ENCODE peak calls at places on chromosome 4, in six cellular contexts. N is NCI-H1417 treated with DMSO at 0.1 percent for 48 hours; W is stimulated activated CD4-positive, alpha-beta T cell treated with anti-CD3 and anti-CD28 coated beads, Interleukin-2, amount 100 ng/mL, for 24 hours; R is amniotic epithelial cell; A is CD4-positive, CD25-positive, alpha-beta regulatory T cell; U is KBM-7. P is an unnamed sample.

GRCh38 chr4:141131738-141132688 is 1.3 kb downstream of the RNF150 start:
- DNase-seq in N (no peak), W (no peak), R (no peak), A (no peak), U (peak), P (no peak)

GRCh38 chr4:42676066-42676951 is 19.4 kb upstream of the ATP8A1 start:
- DNase-seq in N (no peak), W (no peak), R (no peak), A (no peak), U (no peak), P (no peak)

GRCh38 chr4:39732728-39733127 is 34.8 kb downstream of the UBE2K start:
- DNase-seq in N (no peak), W (no peak), R (peak), A (no peak), U (no peak), P (no peak)

GRCh38 chr4:70863099-70863790 is 23.6 kb upstream of the GRSF1 start:
- DNase-seq in N (no peak), W (no peak), R (no peak), A (no peak), U (no peak), P (no peak)

GRCh38 chr4:110411599-110412011 is 64.3 kb upstream of the ENPEP start:
- DNase-seq in N (no peak), W (no peak), R (no peak), A (no peak), U (no peak), P (no peak)

GRCh38 chr4:17762705-17763104 is 18.7 kb downstream of the FAM184B start:
- DNase-seq in N (no peak), W (no peak), R (peak), A (no peak), U (no peak), P (no peak)

GRCh38 chr4:123892368-123892961 is 495.9 kb downstream of the SPRY1 start:
- DNase-seq in N (no peak), W (no peak), R (peak), A (no peak), U (no peak), P (no peak)

GRCh38 chr4:37725718-37726117 is 39.5 kb upstream of the RELL1 start:
- DNase-seq in N (no peak), W (no peak), R (no peak), A (no peak), U (no peak), P (no peak)

GRCh38 chr4:130257271-130257670 is 1161.3 kb downstream of the C4orf33 start:
- DNase-seq in N (no peak), W (no peak), R (peak), A (no peak), U (no peak), P (no peak)

GRCh38 chr4:150181536-150181935 is 103.3 kb downstream of the DCLK2 start:
- DNase-seq in N (no peak), W (no peak), R (no peak), A (no peak), U (no peak), P (no peak)

GRCh38 chr4:3777033-3777390 is 10.8 kb downstream of the ADRA2C start:
- DNase-seq in N (no peak), W (no peak), R (no peak), A (no peak), U (no peak), P (no peak)

GRCh38 chr4:138507527-138507926 is 265.4 kb upstream of the SLC7A11 start:
- DNase-seq in N (no peak), W (no peak), R (peak), A (no peak), U (no peak), P (no peak)

GRCh38 chr4:64588507-64588906 is 179.3 kb upstream of the TECRL start:
- DNase-seq in N (no peak), W (no peak), R (no peak), A (no peak), U (no peak), P (no peak)

GRCh38 chr4:140300271-140300970 is 73.0 kb upstream of the SCOC start:
- DNase-seq in N (no peak), W (no peak), R (peak), A (no peak), U (no peak), P (no peak)

GRCh38 chr4:41363384-41363981 is 106.8 kb downstream of the UCHL1 start:
- DNase-seq in N (no peak), W (no peak), R (peak), A (no peak), U (no peak), P (no peak)

GRCh38 chr4:81221303-81222081 is 6.5 kb upstream of the PRKG2 start:
- DNase-seq in N (no peak), W (no peak), R (no peak), A (no peak), U (no peak), P (no peak)

GRCh38 chr4:118225521-118225920 is 127.3 kb downstream of the PRSS12 start:
- DNase-seq in N (no peak), W (no peak), R (no peak), A (no peak), U (no peak), P (no peak)

GRCh38 chr4:169971456-169972015 is 54.7 kb downstream of the MFAP3L start:
- DNase-seq in N (no peak), W (no peak), R (no peak), A (no peak), U (no peak), P (no peak)

GRCh38 chr4:86593726-86594558 is at the start of gene PTPN13:
- DNase-seq in N (peak), W (peak), R (peak), A (no peak), U (peak), P (peak)

GRCh38 chr4:119861731-119862130 is 204.9 kb downstream of the MAD2L1 start:
- DNase-seq in N (no peak), W (no peak), R (peak), A (no peak), U (no peak), P (no peak)

GRCh38 chr4:85367815-85368214 is 107.1 kb upstream of the ARHGAP24 start:
- DNase-seq in N (no peak), W (no peak), R (no peak), A (no peak), U (no peak), P (no peak)

GRCh38 chr4:184283659-184284335 is 66.1 kb upstream of the ENPP6 start:
- DNase-seq in N (no peak), W (no peak), R (no peak), A (no peak), U (no peak), P (no peak)

GRCh38 chr4:46270986-46271596 is 118.8 kb downstream of the GABRA2 start:
- DNase-seq in N (no peak), W (no peak), R (peak), A (no peak), U (peak), P (no peak)

GRCh38 chr4:175386776-175387507 is 425.1 kb downstream of the GPM6A start:
- DNase-seq in N (no peak), W (no peak), R (no peak), A (no peak), U (no peak), P (no peak)

GRCh38 chr4:168574581-168575295 is 77.9 kb downstream of the PALLD start:
- DNase-seq in N (no peak), W (no peak), R (peak), A (no peak), U (no peak), P (no peak)

GRCh38 chr4:56757821-56758400 is 63.6 kb downstream of the SPINK2 start:
- DNase-seq in N (no peak), W (peak), R (peak), A (peak), U (peak), P (peak)

GRCh38 chr4:931194-931959 is 739 bp downstream of the GAK start:
- DNase-seq in N (no peak), W (peak), R (peak), A (no peak), U (no peak), P (no peak)

GRCh38 chr4:112410804-112411203 is 105.2 kb downstream of the NEUROG2 start:
- DNase-seq in N (no peak), W (no peak), R (no peak), A (no peak), U (no peak), P (no peak)

GRCh38 chr4:111678466-111678865 is 466.8 kb upstream of the FAM241A start:
- DNase-seq in N (no peak), W (no peak), R (peak), A (no peak), U (no peak), P (no peak)

GRCh38 chr4:142396279-142396678 is 449.8 kb downstream of the INPP4B start:
- DNase-seq in N (no peak), W (no peak), R (peak), A (no peak), U (no peak), P (no peak)

GRCh38 chr4:149296084-149296483 is 519.6 kb downstream of the IQCM start:
- DNase-seq in N (no peak), W (no peak), R (no peak), A (no peak), U (no peak), P (no peak)

GRCh38 chr4:143256456-143256855 is 71.7 kb downstream of the USP38 start:
- DNase-seq in N (no peak), W (no peak), R (no peak), A (no peak), U (no peak), P (no peak)

GRCh38 chr4:91502365-91502764 is 801.4 kb upstream of the GRID2 start:
- DNase-seq in N (no peak), W (no peak), R (peak), A (no peak), U (no peak), P (no peak)

GRCh38 chr4:7904108-7904516 is 35.5 kb downstream of the AFAP1 start:
- DNase-seq in N (no peak), W (no peak), R (peak), A (no peak), U (no peak), P (no peak)

GRCh38 chr4:99529218-99529617 is 18.4 kb downstream of the C4orf17 start:
- DNase-seq in N (no peak), W (no peak), R (peak), A (no peak), U (no peak), P (no peak)

GRCh38 chr4:15918484-15919129 is 19.9 kb downstream of the FGFBP1 start:
- DNase-seq in N (no peak), W (no peak), R (peak), A (no peak), U (no peak), P (no peak)